ENCODE peak calls at places on chromosome 10, in six cellular contexts. A is endothelial cell of umbilical vein, J is transverse colon, S is right lobe of liver, R is sigmoid colon, P is NB4. D is an unnamed sample.

GRCh38 chr10:36448760-36449681 is 676.4 kb upstream of the ANKRD30A start:
- DNase-seq in A (peak; percentile 73), J (no peak), S (no peak), R (no peak), P (no peak), D (no peak)

GRCh38 chr10:132420469-132421376 is 23.7 kb downstream of the PWWP2B start:
- DNase-seq in A (no peak), J (peak; percentile 79), S (no peak), R (no peak), P (peak; percentile 86), D (no peak)

GRCh38 chr10:420154-421121 is 269.0 kb downstream of the DIP2C start:
- DNase-seq in A (peak; percentile 92), J (no peak), S (no peak), R (no peak), P (no peak), D (no peak)

GRCh38 chr10:124319926-124320391 is 98.8 kb downstream of the OAT start:
- DNase-seq in A (no peak), J (no peak), S (no peak), R (peak; percentile 13), P (no peak), D (no peak)

GRCh38 chr10:33772370-33773331 is 438.2 kb upstream of the NRP1 start:
- DNase-seq in A (peak; percentile 55), J (no peak), S (no peak), R (no peak), P (peak; percentile 1), D (no peak)

GRCh38 chr10:17519457-17519856 is 65.1 kb upstream of the ST8SIA6 start:
- DNase-seq in A (no peak), J (no peak), S (no peak), R (no peak), P (no peak), D (no peak)

GRCh38 chr10:131822694-131823245 is 78.0 kb upstream of the PPP2R2D start:
- DNase-seq in A (no peak), J (no peak), S (peak; percentile 46), R (peak; percentile 37), P (no peak), D (no peak)

GRCh38 chr10:10930979-10931743 is 86.5 kb upstream of the CELF2 start:
- DNase-seq in A (no peak), J (no peak), S (no peak), R (no peak), P (no peak), D (no peak)

GRCh38 chr10:120746016-120746755 is 105.0 kb upstream of the WDR11 start:
- DNase-seq in A (no peak), J (no peak), S (no peak), R (no peak), P (no peak), D (no peak)

GRCh38 chr10:112951349-112952281 is 1.6 kb downstream of the TCF7L2 start:
- DNase-seq in A (peak; percentile 74), J (peak; percentile 67), S (peak; percentile 76), R (peak; percentile 82), P (peak; percentile 72), D (peak; percentile 39)

GRCh38 chr10:87927091-87927490 is 63.7 kb downstream of the PTEN start:
- DNase-seq in A (peak; percentile 58), J (no peak), S (no peak), R (no peak), P (no peak), D (no peak)

GRCh38 chr10:91700273-91700672 is 67.4 kb upstream of the PPP1R3C start:
- DNase-seq in A (no peak), J (no peak), S (no peak), R (no peak), P (no peak), D (no peak)

GRCh38 chr10:72322280-72323058 is 32.2 kb downstream of the DNAJB12 start:
- DNase-seq in A (peak; percentile 10), J (no peak), S (no peak), R (no peak), P (no peak), D (no peak)

GRCh38 chr10:81082621-81083376 is 545.1 kb downstream of the SH2D4B start:
- DNase-seq in A (no peak), J (no peak), S (no peak), R (no peak), P (no peak), D (no peak)

GRCh38 chr10:78457804-78458483 is 424.3 kb downstream of the RPS24 start:
- DNase-seq in A (peak; percentile 91), J (no peak), S (no peak), R (peak; percentile 13), P (no peak), D (no peak)

GRCh38 chr10:132764108-132764507 is 21.8 kb downstream of the NKX6-2 start:
- DNase-seq in A (no peak), J (no peak), S (no peak), R (no peak), P (no peak), D (no peak)

DNA sequence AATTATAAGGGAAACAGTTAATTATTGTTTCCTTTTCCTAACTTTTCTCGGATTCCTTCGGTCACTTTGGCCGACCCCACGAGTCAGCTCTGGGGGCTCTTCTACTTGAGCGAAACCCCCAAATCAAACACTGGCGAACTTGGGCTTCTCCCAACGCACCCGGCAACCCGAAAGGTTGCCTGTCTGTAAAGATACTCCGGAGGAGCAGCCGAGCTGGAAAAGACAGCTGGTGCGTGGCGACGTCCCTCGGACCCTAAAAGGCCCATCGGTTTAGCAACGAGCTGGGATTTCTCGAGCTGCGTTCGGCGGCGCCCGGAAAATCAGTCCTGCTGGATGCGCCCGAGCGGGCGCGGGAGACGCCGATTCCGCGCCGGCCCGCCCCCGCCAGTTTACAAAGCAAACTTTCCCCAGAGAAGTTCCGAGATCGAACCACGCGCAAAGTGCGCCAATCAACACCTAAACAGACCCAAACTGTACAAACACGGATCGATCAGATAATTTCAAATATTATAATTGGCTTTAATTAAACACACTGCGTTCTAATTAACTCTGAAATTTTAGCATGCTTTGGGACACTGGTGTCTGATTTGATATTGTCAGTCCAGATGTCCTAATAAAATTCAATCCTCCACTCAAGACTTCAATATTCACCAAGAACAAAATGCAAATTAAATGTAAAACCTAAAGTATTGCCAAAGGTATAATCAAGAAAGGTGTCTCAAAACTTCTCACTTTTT is 5.6 kb upstream of the EBF3 start:
- DNase-seq in A (no peak), J (no peak), S (no peak), R (peak; percentile 51), P (peak; percentile 9), D (no peak)
- H3K4me3 ChIP-seq in A (no peak overlapping the region), J (no peak overlapping the region), S (no peak overlapping the region), R (no peak overlapping the region), P (peak overlapping the region; percentile 54), D (peak overlapping the region; percentile 60)

GRCh38 chr10:71213761-71214440 is 1.5 kb downstream of the UNC5B start:
- DNase-seq in A (peak; percentile 29), J (peak; percentile 41), S (no peak), R (no peak), P (no peak), D (no peak)

GRCh38 chr10:71211759-71212248 is 566 bp upstream of the UNC5B start:
- DNase-seq in A (no peak), J (no peak), S (no peak), R (no peak), P (no peak), D (no peak)

GRCh38 chr10:71213127-71213616 is 802 bp downstream of the UNC5B start:
- DNase-seq in A (peak; percentile 56), J (peak; percentile 75), S (no peak), R (peak; percentile 84), P (peak; percentile 51), D (no peak)

GRCh38 chr10:71211053-71211452 is 1.3 kb upstream of the UNC5B start:
- DNase-seq in A (no peak), J (no peak), S (no peak), R (no peak), P (no peak), D (no peak)

DNA sequence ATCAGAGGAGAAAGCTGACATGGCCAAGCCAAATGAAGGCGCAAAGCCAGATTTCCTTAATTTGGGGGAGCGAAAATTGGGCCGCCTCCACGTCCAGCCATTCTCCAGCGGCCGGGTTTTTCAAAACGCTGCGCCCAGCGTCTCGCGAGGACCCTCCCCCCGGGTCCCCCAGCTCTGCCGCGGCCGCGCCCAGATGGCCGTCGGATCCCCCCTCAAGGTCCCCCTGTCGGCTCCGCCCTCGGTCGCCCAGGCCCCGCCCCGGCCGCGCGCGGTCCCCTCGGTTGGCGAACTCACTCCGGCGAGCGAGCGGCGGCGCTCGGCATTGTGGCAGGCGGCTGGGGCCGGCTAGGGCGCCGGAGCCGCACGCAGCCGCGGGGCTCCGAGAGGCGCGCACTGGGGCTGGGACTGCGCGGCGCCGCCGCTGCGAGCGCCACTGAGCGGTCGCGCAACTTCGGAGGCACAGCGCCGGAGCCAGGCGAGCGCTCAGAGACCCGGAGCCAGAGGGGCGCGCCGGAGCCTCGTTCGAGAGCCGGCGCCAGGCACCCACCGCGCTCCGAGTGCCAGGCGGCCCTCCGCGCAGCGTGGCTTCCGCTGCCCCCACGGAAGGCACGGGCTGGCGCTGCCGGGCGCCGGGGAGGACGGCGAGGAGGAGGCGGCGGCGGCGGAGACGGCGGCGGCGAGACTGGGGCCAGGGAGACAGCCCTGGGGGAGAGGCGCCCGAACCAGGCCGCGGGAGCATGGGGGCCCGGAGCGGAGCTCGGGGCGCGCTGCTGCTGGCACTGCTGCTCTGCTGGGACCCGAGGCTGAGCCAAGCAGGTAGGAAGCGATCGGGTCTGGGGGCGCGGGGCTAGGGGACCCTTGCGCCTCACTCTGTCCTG is at the start of gene UNC5B:
- DNase-seq in A (peak; percentile 80), J (peak; percentile 89), S (peak; percentile 90), R (peak; percentile 94), P (peak; percentile 84), D (peak; percentile 86)
- TF ChIP-seq POLR2A in A (no peak), J (peak; percentile 26), S (peak; percentile 92), R (no peak), P (no peak), D (peak; percentile 91)

GRCh38 chr10:126930506-126931458 is 25.6 kb downstream of the DOCK1 start:
- DNase-seq in A (peak; percentile 26), J (no peak), S (no peak), R (no peak), P (no peak), D (no peak)
- H3K4me3 ChIP-seq in A (no peak overlapping the region), J (no peak overlapping the region), S (peak overlapping the region; percentile 28), R (no peak overlapping the region), P (no peak overlapping the region), D (peak overlapping the region; percentile 17)

DNA sequence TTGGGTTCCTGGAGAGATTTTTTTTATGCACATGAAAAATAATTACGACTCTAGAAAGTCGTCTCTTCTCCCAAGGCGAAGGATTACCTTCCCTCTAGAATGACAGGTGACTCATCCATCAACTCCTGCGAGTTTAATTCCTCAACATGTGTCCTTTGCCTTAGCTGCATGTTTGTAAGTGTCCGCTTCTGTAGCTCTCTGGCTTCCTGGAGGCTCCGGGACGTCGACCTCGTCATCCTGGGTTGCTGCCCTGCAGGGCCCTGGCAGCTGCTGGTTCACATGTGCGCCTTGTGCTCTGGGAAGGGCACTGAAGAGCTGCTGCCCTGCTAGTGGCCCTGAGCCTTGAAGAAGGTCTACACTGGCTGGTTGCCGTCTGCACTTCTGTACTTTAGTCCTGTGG is 210.2 kb downstream of the MLLT10 start:
- DNase-seq in A (no peak), J (no peak), S (no peak), R (no peak), P (no peak), D (no peak)
- TF ChIP-seq POLR2A in A (no peak), J (no peak), S (no peak), R (no peak), P (no peak), D (no peak)

DNA sequence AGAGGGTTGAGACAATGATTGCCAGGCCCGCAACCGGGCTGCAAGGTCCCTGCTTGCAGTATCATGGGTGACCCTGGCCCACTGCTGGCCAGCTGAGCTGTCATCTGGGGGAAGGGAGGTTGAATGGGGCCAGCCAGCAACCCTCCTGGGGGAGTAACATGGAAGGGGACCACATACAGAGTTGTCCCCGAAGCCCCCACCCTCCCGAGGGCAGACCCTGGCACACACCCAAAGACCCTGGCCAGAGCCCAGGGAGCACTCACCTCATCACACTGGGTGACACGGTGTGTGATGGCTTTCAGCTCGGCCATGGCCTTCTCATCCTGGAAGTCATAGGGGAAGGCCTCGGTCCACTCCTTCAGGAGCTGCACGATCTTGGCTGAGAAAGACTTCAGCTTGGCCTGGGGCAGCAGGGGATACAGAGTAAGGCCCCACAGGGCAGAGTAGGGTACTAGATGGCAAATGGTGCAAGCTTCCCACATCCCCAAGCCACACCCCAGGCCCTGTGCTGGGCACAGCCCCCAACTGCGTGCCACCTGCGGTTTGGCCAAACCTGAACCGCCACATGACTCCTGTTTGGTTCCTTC is 63.4 kb downstream of the CSGALNACT2 start:
- DNase-seq in A (no peak), J (no peak), S (peak; percentile 49), R (peak; percentile 53), P (no peak), D (no peak)
- H3K4me3 ChIP-seq in A (no peak overlapping the region), J (no peak overlapping the region), S (no peak overlapping the region), R (no peak overlapping the region), P (no peak overlapping the region), D (peak overlapping the region; percentile 28)